ENCODE peak calls at places on chromosomes 2 and 18, in five cellular contexts. T, H, X, G and S are unnamed samples.

GRCh38 chr2:156532989-156533388 is 96.8 kb downstream of the GPD2 start:
- DNase-seq in T (no peak), H (no peak), X (no peak), G (no peak), S (no peak)

GRCh38 chr2:103959174-103960125 is 894.5 kb upstream of the POU3F3 start:
- DNase-seq in T (no peak), H (peak), X (peak), G (peak), S (no peak)

GRCh38 chr18:40380657-40381441 is 1574.2 kb upstream of the PIK3C3 start:
- DNase-seq in T (no peak), H (no peak), X (no peak), G (no peak), S (no peak)

GRCh38 chr2:127586746-127587295 is 51.3 kb downstream of the MYO7B start:
- DNase-seq in T (no peak), H (peak), X (no peak), G (no peak), S (no peak)

GRCh38 chr2:156099382-156099781 is 233.1 kb downstream of the NR4A2 start:
- DNase-seq in T (no peak), H (no peak), X (no peak), G (no peak), S (no peak)

GRCh38 chr2:25034081-25034480 is 7.8 kb upstream of the EFR3B start:
- DNase-seq in T (no peak), H (no peak), X (no peak), G (no peak), S (no peak)

GRCh38 chr18:24658302-24658701 is 197.9 kb downstream of the HRH4 start:
- DNase-seq in T (no peak), H (no peak), X (no peak), G (no peak), S (no peak)

GRCh38 chr2:38267270-38267925 is 109.7 kb downstream of the ATL2 start:
- DNase-seq in T (no peak), H (no peak), X (no peak), G (no peak), S (no peak)

GRCh38 chr18:48310999-48311398 is 98.2 kb downstream of the ZBTB7C start:
- DNase-seq in T (no peak), H (no peak), X (no peak), G (no peak), S (no peak)

GRCh38 chr2:26649322-26649721 is 8.2 kb upstream of the CIB4 start:
- DNase-seq in T (peak), H (no peak), X (no peak), G (no peak), S (no peak)

GRCh38 chr2:71938659-71939587 is 208.7 kb downstream of the CYP26B1 start:
- DNase-seq in T (no peak), H (no peak), X (no peak), G (no peak), S (no peak)

GRCh38 chr2:145750074-145750473 is 1230.2 kb upstream of the ZEB2 start:
- DNase-seq in T (no peak), H (no peak), X (no peak), G (no peak), S (no peak)

GRCh38 chr18:35042389-35043066 is 1.3 kb downstream of the MAPRE2 start:
- DNase-seq in T (no peak), H (no peak), X (no peak), G (no peak), S (peak)

GRCh38 chr2:216012133-216012829 is 1.1 kb downstream of the MREG start:
- DNase-seq in T (no peak), H (no peak), X (no peak), G (no peak), S (no peak)

GRCh38 chr2:120704696-120705095 is 31.0 kb upstream of the GLI2 start:
- DNase-seq in T (no peak), H (no peak), X (no peak), G (no peak), S (no peak)

GRCh38 chr2:218975060-218975777 is 9.8 kb downstream of the FEV start:
- DNase-seq in T (no peak), H (no peak), X (no peak), G (no peak), S (no peak)

GRCh38 chr18:32607816-32608215 is 137.1 kb upstream of the GAREM1 start:
- DNase-seq in T (no peak), H (no peak), X (no peak), G (no peak), S (no peak)

GRCh38 chr2:232741284-232741683 is 35.1 kb downstream of the KCNJ13 start:
- DNase-seq in T (no peak), H (no peak), X (no peak), G (no peak), S (no peak)

GRCh38 chr18:43888601-43889000 is 611.3 kb upstream of the SYT4 start:
- DNase-seq in T (no peak), H (no peak), X (no peak), G (no peak), S (no peak)

GRCh38 chr18:27717816-27718215 is 459.1 kb downstream of the CDH2 start:
- DNase-seq in T (no peak), H (no peak), X (peak), G (no peak), S (no peak)

GRCh38 chr2:165950438-165950837 is 3.1 kb downstream of the TTC21B start:
- DNase-seq in T (no peak), H (no peak), X (no peak), G (no peak), S (no peak)

GRCh38 chr2:150075831-150076230 is 411.6 kb downstream of the RND3 start:
- DNase-seq in T (no peak), H (no peak), X (no peak), G (no peak), S (no peak)

GRCh38 chr2:227657204-227657845 is 9.3 kb upstream of the SCYGR5 start:
- DNase-seq in T (peak), H (no peak), X (no peak), G (no peak), S (no peak)

GRCh38 chr2:226185613-226186211 is 613.9 kb downstream of the IRS1 start:
- DNase-seq in T (peak), H (no peak), X (no peak), G (no peak), S (no peak)

GRCh38 chr2:191610749-191611148 is 67.2 kb upstream of the NABP1 start:
- DNase-seq in T (no peak), H (no peak), X (no peak), G (no peak), S (no peak)

GRCh38 chr2:241817126-241817820 is 8.3 kb downstream of the NEU4 start:
- DNase-seq in T (no peak), H (no peak), X (no peak), G (no peak), S (peak)

GRCh38 chr2:95010126-95010525 is 15.4 kb upstream of the MAL start:
- DNase-seq in T (no peak), H (no peak), X (no peak), G (no peak), S (no peak)

GRCh38 chr18:74574916-74575315 is 22.8 kb upstream of the ZNF407 start:
- DNase-seq in T (no peak), H (no peak), X (no peak), G (no peak), S (no peak)

GRCh38 chr2:200310545-200310971 is 4.1 kb downstream of the SPATS2L start:
- DNase-seq in T (no peak), H (no peak), X (peak), G (no peak), S (no peak)

GRCh38 chr2:62624855-62625254 is 80.7 kb upstream of the EHBP1 start:
- DNase-seq in T (no peak), H (no peak), X (no peak), G (no peak), S (no peak)

GRCh38 chr18:7658701-7659100 is 91.6 kb downstream of the PTPRM start:
- DNase-seq in T (no peak), H (no peak), X (no peak), G (no peak), S (no peak)

GRCh38 chr18:37403100-37403781 is 162.4 kb downstream of the CELF4 start:
- DNase-seq in T (peak), H (no peak), X (no peak), G (peak), S (no peak)

GRCh38 chr18:60019463-60019840 is 119.7 kb downstream of the PMAIP1 start:
- DNase-seq in T (peak), H (no peak), X (no peak), G (no peak), S (no peak)

GRCh38 chr2:128720440-128721022 is 401.9 kb upstream of the HS6ST1 start:
- DNase-seq in T (no peak), H (no peak), X (peak), G (no peak), S (no peak)
- TF ChIP-seq CTCF in T (peak), H (peak), X (no peak), G (no peak), S (no peak)

GRCh38 chr2:236892721-236893120 is 193.0 kb upstream of the COPS8 start:
- DNase-seq in T (no peak), H (no peak), X (no peak), G (no peak), S (no peak)
- TF ChIP-seq CTCF in T (no peak), H (no peak), X (no peak), G (no peak), S (no peak)

DNA sequence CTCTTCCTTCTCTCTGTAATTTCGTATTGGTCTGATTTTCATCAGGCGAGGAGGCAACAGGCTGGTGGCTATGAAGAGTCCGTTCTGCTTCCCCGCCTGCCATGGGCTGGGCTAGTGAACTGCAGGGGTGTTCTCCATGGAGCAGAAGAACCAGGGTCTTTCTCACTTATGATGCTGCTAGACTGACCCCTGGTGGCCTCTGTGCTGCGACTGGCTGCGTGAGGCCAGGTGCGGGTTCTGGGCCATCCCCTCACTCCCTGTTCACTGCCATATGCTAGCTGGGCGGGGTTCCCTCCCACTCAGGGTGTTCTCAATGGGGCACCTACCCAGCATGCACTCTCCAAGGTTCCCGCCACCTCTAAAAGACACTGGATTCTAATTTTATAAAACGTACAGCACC is 35.0 kb downstream of the ZAP70 start:
- DNase-seq in T (no peak), H (peak), X (peak), G (no peak), S (peak)
- TF ChIP-seq CTCF in T (peak), H (peak), X (peak), G (no peak), S (peak)

GRCh38 chr2:19709553-19709952 is 192.2 kb downstream of the TTC32 start:
- DNase-seq in T (no peak), H (no peak), X (no peak), G (no peak), S (no peak)

GRCh38 chr2:19711470-19712372 is 190.1 kb downstream of the TTC32 start:
- DNase-seq in T (peak), H (no peak), X (peak), G (no peak), S (no peak)

GRCh38 chr2:19708776-19709175 is 193.0 kb downstream of the TTC32 start:
- DNase-seq in T (no peak), H (no peak), X (no peak), G (no peak), S (no peak)

GRCh38 chr2:19712850-19713249 is 188.9 kb downstream of the TTC32 start:
- DNase-seq in T (no peak), H (no peak), X (no peak), G (no peak), S (no peak)

DNA sequence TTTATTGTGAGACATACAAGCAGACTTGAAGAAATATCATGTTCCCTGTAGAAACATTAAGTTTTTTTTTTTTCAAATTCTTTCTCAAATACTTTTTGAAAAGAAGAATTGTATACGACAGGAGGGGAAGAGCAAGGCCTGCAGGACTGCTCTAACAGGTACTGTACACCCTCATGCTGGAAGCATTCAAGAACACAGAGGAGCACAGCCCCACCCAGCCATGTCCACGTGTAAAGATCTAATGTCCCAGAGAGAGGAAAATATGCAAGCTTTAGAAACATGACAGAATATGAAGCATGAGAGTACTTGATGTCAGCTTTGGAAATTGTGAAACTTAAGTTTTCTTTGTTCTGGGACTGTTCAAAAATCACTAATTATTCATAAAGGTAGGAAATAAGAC is 191.6 kb downstream of the TTC32 start:
- DNase-seq in T (no peak), H (no peak), X (no peak), G (no peak), S (no peak)
- TF ChIP-seq CTCF in T (no peak), H (no peak), X (no peak), G (no peak), S (no peak)

DNA sequence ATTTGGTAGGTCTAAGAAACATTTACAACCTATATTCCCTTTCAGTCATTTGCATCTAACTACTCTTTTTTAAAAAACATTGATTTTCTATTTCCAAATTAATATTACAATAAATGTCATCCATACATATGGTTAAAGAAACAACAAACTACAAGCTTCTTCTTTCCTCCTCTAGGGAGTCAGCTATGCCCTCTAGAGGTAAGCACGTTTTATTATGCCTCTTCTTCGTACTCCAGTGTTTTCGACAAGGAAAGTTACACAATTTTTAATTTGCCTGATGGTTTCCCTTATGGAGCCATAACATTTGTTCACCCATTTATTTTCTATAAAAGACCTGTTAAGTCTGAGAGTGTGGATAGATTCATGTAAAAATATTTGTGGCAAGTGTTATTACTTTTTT is 183.4 kb upstream of the CDH7 start:
- DNase-seq in T (no peak), H (no peak), X (peak), G (no peak), S (no peak)
- TF ChIP-seq CTCF in T (no peak), H (no peak), X (peak), G (peak), S (peak)

GRCh38 chr2:54557601-54558187 is 101.6 kb downstream of the SPTBN1 start:
- DNase-seq in T (no peak), H (peak), X (peak), G (peak), S (peak)
- TF ChIP-seq CTCF in T (no peak), H (peak), X (no peak), G (peak), S (no peak)

GRCh38 chr2:147501973-147502372 is 342.9 kb upstream of the ACVR2A start:
- DNase-seq in T (no peak), H (no peak), X (no peak), G (no peak), S (no peak)

GRCh38 chr2:147502895-147503294 is 341.9 kb upstream of the ACVR2A start:
- DNase-seq in T (no peak), H (no peak), X (no peak), G (no peak), S (no peak)

GRCh38 chr2:147500819-147501395 is 343.9 kb upstream of the ACVR2A start:
- DNase-seq in T (no peak), H (no peak), X (no peak), G (no peak), S (no peak)

GRCh38 chr2:147500229-147500628 is 344.6 kb upstream of the ACVR2A start:
- DNase-seq in T (no peak), H (peak), X (no peak), G (no peak), S (no peak)

DNA sequence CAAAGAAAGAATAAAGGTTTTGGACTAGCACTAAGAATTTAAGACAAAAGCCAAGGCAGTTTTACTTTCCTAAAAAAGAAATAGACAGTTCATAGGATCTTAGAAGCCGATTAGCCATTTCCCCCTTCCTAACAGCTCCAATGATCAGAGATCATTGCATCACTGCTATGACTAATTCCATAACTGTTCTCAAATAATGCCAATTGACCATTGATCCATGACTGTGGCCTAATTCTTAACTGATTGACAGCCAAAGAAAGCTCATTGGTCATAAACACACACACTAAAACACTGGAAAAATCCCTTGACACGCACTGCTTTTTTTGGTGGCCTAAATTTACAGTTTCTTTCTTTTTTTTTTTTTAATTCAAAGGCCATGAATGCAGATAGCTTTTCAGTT is 345.0 kb upstream of the ACVR2A start:
- DNase-seq in T (no peak), H (no peak), X (no peak), G (no peak), S (peak)
- TF ChIP-seq CTCF in T (no peak), H (no peak), X (no peak), G (no peak), S (no peak)

GRCh38 chr18:57048859-57049258 is 98.0 kb upstream of the BOD1L2 start:
- DNase-seq in T (no peak), H (no peak), X (no peak), G (no peak), S (no peak)

GRCh38 chr18:57051019-57051418 is 95.9 kb upstream of the BOD1L2 start:
- DNase-seq in T (no peak), H (no peak), X (no peak), G (no peak), S (no peak)

GRCh38 chr18:57052173-57052572 is 94.7 kb upstream of the BOD1L2 start:
- DNase-seq in T (no peak), H (no peak), X (peak), G (no peak), S (peak)

GRCh38 chr18:57051586-57052044 is 95.3 kb upstream of the BOD1L2 start:
- DNase-seq in T (no peak), H (no peak), X (no peak), G (no peak), S (peak)

DNA sequence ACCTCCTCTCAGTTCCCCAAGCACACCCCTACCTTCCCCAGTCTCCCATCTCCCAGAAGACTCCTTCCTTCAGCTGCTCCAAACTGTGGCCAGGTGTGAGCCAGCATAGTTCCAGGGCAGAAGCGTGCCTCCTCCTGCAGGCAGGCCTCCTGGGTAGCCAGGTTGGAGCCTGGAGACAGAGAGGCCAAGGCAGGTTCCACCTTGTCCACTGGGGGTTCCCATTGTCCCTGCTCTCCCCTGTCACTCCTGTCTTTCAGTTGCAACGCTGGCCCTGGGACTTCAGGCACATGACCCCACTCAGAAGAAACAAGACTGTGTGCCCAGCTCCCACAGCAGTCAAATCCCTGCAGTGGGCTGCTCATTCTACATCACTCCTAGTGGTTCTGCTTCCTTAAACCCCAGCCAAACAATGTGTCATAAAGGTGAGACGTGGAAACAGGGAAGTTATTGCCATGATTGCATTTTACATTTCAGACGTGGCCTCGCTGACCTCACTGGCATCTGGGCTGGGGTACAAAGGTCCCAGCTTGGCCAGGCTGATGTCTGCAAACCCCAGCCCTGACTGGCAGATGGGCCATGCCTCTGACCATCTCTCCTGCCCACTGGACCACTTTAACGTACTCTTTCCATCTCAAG is 96.5 kb upstream of the BOD1L2 start:
- DNase-seq in T (no peak), H (no peak), X (no peak), G (no peak), S (no peak)
- TF ChIP-seq CTCF in T (no peak), H (no peak), X (no peak), G (no peak), S (no peak)